ENCODE peak calls at places on chromosomes 4 and X, in seven cellular contexts. N is iPS-NIHi11, D is NCI-H2171, V is NCI-H69, J is T-helper 1 cell, T is NCI-H1092 treated with DMSO at 0.1 percent for 48 hours, B is iPS DF 19.7. A is an unnamed sample.

GRCh38 chr4:176508780-176509331 is 189.1 kb downstream of the SPCS3 start:
- DNase-seq in N (no peak), D (no peak), V (peak), J (no peak), T (no peak), B (no peak), A (no peak)

GRCh38 chr4:82372502-82372873 is 1.3 kb downstream of the HNRNPD start:
- DNase-seq in N (peak), D (no peak), V (peak), J (peak), T (peak), B (no peak), A (peak)

GRCh38 chrX:103864886-103865534 is 33.0 kb upstream of the RAB9B start:
- DNase-seq in N (no peak), D (no peak), V (no peak), J (no peak), T (no peak), B (no peak), A (no peak)

GRCh38 chrX:30910124-30910860 is 21.2 kb upstream of the TAB3 start:
- DNase-seq in N (no peak), D (no peak), V (no peak), J (no peak), T (no peak), B (no peak), A (no peak)

GRCh38 chrX:119757979-119758681 is at the start of gene SOWAHD:
- DNase-seq in N (peak), D (no peak), V (peak), J (peak), T (no peak), B (no peak), A (peak)

GRCh38 chrX:11499076-11500044 is 166.4 kb downstream of the ARHGAP6 start:
- DNase-seq in N (no peak), D (no peak), V (no peak), J (no peak), T (no peak), B (no peak), A (no peak)

GRCh38 chr4:56220261-56220660 is 167.0 kb downstream of the AASDH start:
- DNase-seq in N (no peak), D (peak), V (peak), J (no peak), T (no peak), B (no peak), A (no peak)

GRCh38 chrX:44306336-44306735 is 37.1 kb downstream of the EFHC2 start:
- DNase-seq in N (peak), D (peak), V (peak), J (no peak), T (peak), B (no peak), A (no peak)

A was measured in effector CD4-positive, alpha-beta T cell.